ENCODE peak calls at places on chromosomes 3 and 15, in nine cellular contexts. F is uterus, Y is lower leg skin, Q is astrocyte of the spinal cord, L is A549, O is adipocyte, V is body of pancreas, K is fibroblast of pulmonary artery, R is epithelial cell of esophagus. G is an unnamed sample.

GRCh38 chr3:25587094-25587493 is 77.6 kb downstream of the TOP2B start:
- DNase-seq in F (no peak), Y (no peak), Q (no peak), L (no peak), O (no peak), V (no peak), K (no peak), R (peak; percentile 74), G (no peak)

GRCh38 chr3:152320201-152320617 is 51.5 kb downstream of the MBNL1 start:
- DNase-seq in F (no peak), Y (no peak), Q (no peak), L (no peak), O (no peak), V (no peak), K (peak; percentile 67), R (no peak), G (peak; percentile 66)

GRCh38 chr3:155270485-155271342 is 22.8 kb downstream of the STRIT1 start:
- DNase-seq in F (no peak), Y (no peak), Q (peak; percentile 49), L (no peak), O (no peak), V (no peak), K (peak; percentile 10), R (peak; percentile 53), G (no peak)

GRCh38 chr3:48432411-48433371 is 2.8 kb upstream of the PLXNB1 start:
- DNase-seq in F (no peak), Y (no peak), Q (no peak), L (peak; percentile 53), O (no peak), V (no peak), K (no peak), R (peak; percentile 95), G (no peak)

GRCh38 chr3:144104679-144105078 is 133.1 kb downstream of the DIPK2A start:
- DNase-seq in F (no peak), Y (no peak), Q (no peak), L (no peak), O (no peak), V (no peak), K (no peak), R (no peak), G (no peak)

GRCh38 chr3:160977776-160978175 is 127.4 kb downstream of the B3GALNT1 start:
- DNase-seq in F (no peak), Y (no peak), Q (no peak), L (no peak), O (no peak), V (no peak), K (no peak), R (no peak), G (no peak)

GRCh38 chr15:28861031-28861534 is 12.6 kb upstream of the GOLGA6L7 start:
- DNase-seq in F (no peak), Y (peak; percentile 70), Q (no peak), L (no peak), O (peak; percentile 65), V (no peak), K (peak; percentile 92), R (no peak), G (peak; percentile 71)

GRCh38 chr15:23646165-23647000 is 1.3 kb downstream of the MAGEL2 start:
- DNase-seq in F (no peak), Y (no peak), Q (no peak), L (no peak), O (no peak), V (no peak), K (no peak), R (no peak), G (no peak)

GRCh38 chr15:61034793-61035710 is 194.1 kb downstream of the RORA start:
- DNase-seq in F (no peak), Y (no peak), Q (peak; percentile 82), L (no peak), O (peak; percentile 86), V (no peak), K (peak; percentile 88), R (no peak), G (peak; percentile 90)

GRCh38 chr3:49465269-49466034 is 4.6 kb upstream of the DAG1 start:
- DNase-seq in F (no peak), Y (no peak), Q (no peak), L (no peak), O (no peak), V (no peak), K (peak; percentile 45), R (no peak), G (peak; percentile 67)

GRCh38 chr15:68674975-68675374 is 96.2 kb downstream of the CORO2B start:
- DNase-seq in F (peak; percentile 3), Y (peak; percentile 45), Q (no peak), L (no peak), O (peak; percentile 11), V (no peak), K (peak; percentile 57), R (peak; percentile 89), G (no peak)

GRCh38 chr3:70358978-70359580 is 46.6 kb upstream of the MDFIC2 start:
- DNase-seq in F (no peak), Y (no peak), Q (peak; percentile 59), L (peak; percentile 54), O (peak; percentile 61), V (peak; percentile 12), K (peak; percentile 60), R (peak; percentile 57), G (peak; percentile 68)

DNA sequence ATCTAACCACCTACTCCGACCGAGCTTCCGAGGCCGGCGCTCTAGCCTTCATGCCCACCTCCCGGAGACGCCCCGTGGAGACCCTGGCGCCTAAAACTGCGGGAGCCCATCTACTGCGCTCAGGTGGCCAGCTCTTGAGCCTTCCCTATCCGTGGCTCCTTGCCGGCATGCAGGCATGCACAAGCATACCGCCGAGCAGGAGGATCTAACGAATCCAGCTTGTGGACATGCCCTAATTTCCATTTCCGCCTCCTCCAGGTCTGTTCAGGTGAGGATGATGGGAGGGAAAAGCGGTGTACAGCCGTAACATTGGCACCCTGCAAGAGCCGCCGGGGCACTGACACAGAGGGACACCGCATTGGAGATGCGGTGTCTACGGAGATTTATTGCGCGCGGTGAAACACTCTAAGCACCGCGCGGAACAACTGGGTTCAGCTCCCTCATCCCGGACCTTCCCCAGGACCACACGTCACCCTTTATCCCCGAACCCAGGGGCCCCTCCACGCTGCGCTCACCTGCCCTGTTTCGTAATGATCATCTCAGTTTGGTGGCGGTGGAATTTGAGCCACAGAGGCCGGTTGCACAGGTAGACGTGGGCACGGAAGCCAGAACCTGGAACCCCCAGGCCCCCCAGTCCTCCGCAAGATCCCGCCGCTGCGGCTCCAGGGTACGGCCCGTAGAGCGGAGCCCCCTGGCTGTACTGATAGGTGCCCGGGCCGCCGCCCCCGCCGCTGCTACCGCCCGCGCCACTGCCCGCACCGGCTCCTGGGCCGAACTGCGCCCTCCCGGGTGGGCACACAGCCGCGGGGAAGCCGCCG is 1.0 kb downstream of the EOMES start:
- DNase-seq in F (no peak), Y (no peak), Q (no peak), L (peak; percentile 34), O (no peak), V (no peak), K (no peak), R (peak; percentile 70), G (no peak)
- H3K4me3 ChIP-seq in F (no peak overlapping the region), Y (peak overlapping the region; percentile 10), Q (no peak overlapping the region), L (peak overlapping the region; percentile 58), O (peak overlapping the region; percentile 77), V (peak overlapping the region; percentile 0), K (peak overlapping the region; percentile 13), R (peak overlapping the region; percentile 43), G (peak overlapping the region; percentile 53)

DNA sequence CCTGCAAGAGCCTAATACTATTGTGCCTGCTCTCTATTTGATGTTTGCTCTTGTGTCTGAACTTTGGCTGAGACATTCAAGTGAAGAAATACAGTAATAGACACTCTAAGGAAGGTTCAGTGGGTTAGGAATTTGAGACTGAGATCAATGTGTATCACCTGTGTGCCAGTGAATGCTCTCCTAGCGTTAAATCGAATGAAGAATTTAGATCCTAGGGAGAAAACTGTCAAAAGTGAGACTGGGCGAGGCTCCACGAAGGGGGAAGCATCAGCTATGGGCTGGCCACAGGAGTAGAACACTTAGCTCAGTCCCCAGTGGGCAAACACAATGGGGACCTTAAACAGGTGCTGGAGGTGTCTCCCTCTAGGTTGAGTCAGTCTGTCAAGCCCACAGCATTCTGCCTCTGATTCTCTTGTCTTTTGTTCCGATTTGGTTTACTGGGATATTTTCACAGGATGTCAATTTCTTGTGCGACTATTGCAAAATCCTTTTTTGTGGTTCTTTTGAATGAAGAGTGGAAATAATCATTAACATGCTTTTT is 1.3 kb downstream of the ROBO2 start:
- DNase-seq in F (no peak), Y (no peak), Q (no peak), L (no peak), O (peak; percentile 50), V (no peak), K (no peak), R (no peak), G (no peak)
- H3K4me3 ChIP-seq in F (no peak overlapping the region), Y (no peak overlapping the region), Q (no peak overlapping the region), L (no peak overlapping the region), O (no peak overlapping the region), V (no peak overlapping the region), K (no peak overlapping the region), R (no peak overlapping the region), G (no peak overlapping the region)

DNA sequence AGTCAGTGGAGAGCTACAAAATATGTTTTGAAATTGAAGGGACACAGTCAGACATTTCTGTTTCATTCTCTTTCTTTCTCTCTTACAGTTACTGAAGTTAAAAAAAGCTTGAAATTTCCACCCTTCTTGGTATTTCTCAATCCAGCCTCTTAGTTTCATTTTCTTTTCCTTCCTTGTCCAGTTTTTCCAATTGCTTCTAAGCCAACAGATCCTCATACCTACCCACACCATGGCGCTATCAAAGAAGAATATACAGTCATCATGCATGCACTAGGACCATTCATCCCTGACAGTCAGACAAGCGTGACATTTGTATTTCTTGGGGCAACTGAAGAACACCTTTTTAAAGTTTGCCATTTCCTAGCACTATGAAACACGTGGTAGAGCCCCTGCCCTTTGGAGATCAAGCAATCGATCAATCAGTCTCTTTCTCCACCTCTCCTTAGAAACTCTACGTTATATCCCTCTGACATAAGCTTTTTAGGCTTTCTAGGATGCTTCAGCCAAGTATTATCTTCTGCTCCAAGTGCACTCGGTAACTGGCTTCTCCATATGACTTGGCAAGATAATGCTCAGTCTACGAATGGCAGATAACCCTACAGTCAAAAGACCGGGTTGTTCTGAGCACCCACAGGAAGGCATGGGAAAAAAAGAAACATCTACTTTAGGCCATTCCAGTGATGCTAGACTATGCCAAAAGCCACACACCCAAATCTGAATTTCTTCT is 65.4 kb downstream of the FBN1 start:
- DNase-seq in F (no peak), Y (no peak), Q (no peak), L (no peak), O (peak; percentile 76), V (no peak), K (peak; percentile 54), R (no peak), G (peak; percentile 95)
- H3K4me3 ChIP-seq in F (no peak overlapping the region), Y (no peak overlapping the region), Q (no peak overlapping the region), L (no peak overlapping the region), O (peak overlapping the region; percentile 70), V (no peak overlapping the region), K (peak overlapping the region; percentile 38), R (no peak overlapping the region), G (peak overlapping the region; percentile 41)

DNA sequence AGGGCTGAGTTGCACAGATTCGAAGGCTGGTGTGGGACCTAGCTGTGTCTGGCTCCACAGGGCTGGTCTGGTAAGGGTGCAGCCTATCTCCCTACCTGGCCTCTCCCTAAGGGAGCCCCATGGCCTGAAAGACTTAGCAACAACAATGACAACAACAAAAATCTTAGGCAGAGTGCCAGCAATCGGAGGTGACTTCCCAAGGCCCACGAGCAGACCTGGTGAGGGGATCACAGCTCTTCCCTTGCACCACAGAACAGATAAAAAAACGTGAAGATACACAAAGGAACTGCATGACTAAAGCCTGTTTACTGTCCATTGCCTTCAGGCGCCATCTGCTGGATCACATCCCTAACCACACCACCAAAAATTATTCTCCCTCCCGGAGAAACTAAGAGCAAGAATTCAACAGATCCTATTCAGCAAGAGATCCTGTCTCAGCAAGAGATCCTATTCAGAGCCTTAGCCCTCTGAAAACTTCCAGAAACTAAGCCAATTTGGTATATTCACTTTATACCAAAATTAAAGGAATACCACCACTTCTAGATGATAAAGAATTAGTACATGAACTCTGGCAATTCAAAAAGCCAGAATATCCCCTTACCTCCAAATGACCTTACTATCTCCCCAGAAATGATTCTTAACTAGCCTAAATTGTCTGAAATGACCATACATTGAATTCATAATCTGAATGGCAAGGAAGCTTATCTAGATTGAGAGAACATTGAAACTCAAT is 24.1 kb upstream of the OR5K4 start:
- DNase-seq in F (no peak), Y (no peak), Q (peak; percentile 43), L (peak; percentile 55), O (peak; percentile 79), V (peak; percentile 46), K (peak; percentile 65), R (peak; percentile 69), G (peak; percentile 63)
- H3K4me3 ChIP-seq in F (no peak overlapping the region), Y (no peak overlapping the region), Q (no peak overlapping the region), L (no peak overlapping the region), O (no peak overlapping the region), V (no peak overlapping the region), K (no peak overlapping the region), R (no peak overlapping the region), G (no peak overlapping the region)